ENCODE peak calls at places on chromosomes 5 and 9, in six cellular contexts. G is GM20000, B is OCI-LY7, K is type B pancreatic cell, D is tibial artery, M is RWPE1. P is an unnamed sample.

GRCh38 chr9:115035872-115036612 is 81.9 kb downstream of the TNC start:
- DNase-seq in G (peak), D (no peak), B (no peak), M (peak), K (no peak), P (no peak)

GRCh38 chr9:98888794-98889495 is 54.8 kb upstream of the COL15A1 start:
- DNase-seq in M (no peak), B (no peak), K (no peak), D (no peak), G (no peak), P (no peak)

GRCh38 chr5:163354685-163355084 is 82.7 kb upstream of the CCNG1 start:
- DNase-seq in G (peak), D (no peak), K (no peak), B (peak), M (no peak), P (no peak)

GRCh38 chr5:43007911-43008368 is 32.2 kb downstream of the ANXA2R start:
- DNase-seq in D (peak), K (peak), B (peak), G (peak), M (peak), P (peak)

GRCh38 chr9:37966443-37967271 is 62.7 kb upstream of the SLC25A51 start:
- DNase-seq in D (no peak), K (no peak), G (no peak), B (no peak), M (no peak), P (no peak)

GRCh38 chr9:15509931-15510788 is 610 bp downstream of the PSIP1 start:
- DNase-seq in M (peak), B (peak), D (peak), K (no peak), G (peak), P (no peak)

GRCh38 chr9:77707696-77708095 is 59.6 kb upstream of the GNA14 start:
- DNase-seq in K (no peak), B (no peak), M (peak), D (peak), G (no peak), P (no peak)

GRCh38 chr5:148663509-148663908 is 9.2 kb upstream of the HTR4 start:
- DNase-seq in G (no peak), K (no peak), M (no peak), B (no peak), D (no peak), P (no peak)

GRCh38 chr5:116492016-116492623 is 82.5 kb downstream of the SEMA6A start:
- DNase-seq in M (peak), B (peak), K (no peak), G (no peak), D (no peak), P (no peak)

GRCh38 chr5:134489227-134489944 is 36.1 kb upstream of the JADE2 start:
- DNase-seq in D (peak), B (no peak), G (no peak), M (no peak), K (no peak), P (no peak)

GRCh38 chr5:16994576-16994975 is 58.5 kb upstream of the MYO10 start:
- DNase-seq in D (no peak), G (no peak), B (no peak), M (no peak), K (no peak), P (no peak)

GRCh38 chr5:40386293-40386692 is 293.4 kb upstream of the PTGER4 start:
- DNase-seq in B (peak), G (peak), M (no peak), D (no peak), K (no peak), P (no peak)

GRCh38 chr5:66987126-66987525 is 209.5 kb downstream of the CD180 start:
- DNase-seq in K (no peak), G (no peak), B (no peak), D (no peak), M (no peak), P (no peak)

GRCh38 chr5:173954671-173955605 is 34.0 kb upstream of the C5orf47 start:
- DNase-seq in D (no peak), M (no peak), G (no peak), B (no peak), K (no peak), P (no peak)

GRCh38 chr9:133701321-133701980 is 36.7 kb downstream of the SARDH start:
- DNase-seq in G (no peak), B (peak), M (no peak), K (no peak), D (no peak), P (no peak)

GRCh38 chr5:148841519-148841918 is 15.1 kb downstream of the ADRB2 start:
- DNase-seq in K (no peak), D (no peak), M (no peak), G (no peak), B (no peak), P (no peak)

GRCh38 chr9:114433086-114433485 is 45.3 kb upstream of the AKNA start:
- DNase-seq in D (no peak), M (no peak), G (no peak), B (no peak), K (no peak), P (no peak)

GRCh38 chr9:134964271-134964670 is 46.6 kb upstream of the FCN1 start:
- DNase-seq in D (peak), B (no peak), K (peak), M (no peak), G (no peak), P (no peak)

GRCh38 chr5:68673451-68674180 is 420.2 kb upstream of the SLC30A5 start:
- DNase-seq in B (no peak), D (no peak), G (no peak), K (no peak), M (no peak), P (no peak)

GRCh38 chr5:58057324-58057723 is 402.6 kb downstream of the PLK2 start:
- DNase-seq in D (no peak), G (no peak), K (no peak), B (no peak), M (no peak), P (no peak)
- TF ChIP-seq CTCF in D (no peak), G (no peak), K (no peak), B (no peak), M (no peak), P (no peak)

GRCh38 chr5:110616009-110616408 is 110.5 kb downstream of the TMEM232 start:
- DNase-seq in D (no peak), M (no peak), K (no peak), B (no peak), G (no peak), P (no peak)

GRCh38 chr5:110611817-110612216 is 114.7 kb downstream of the TMEM232 start:
- DNase-seq in D (no peak), M (no peak), B (no peak), K (no peak), G (no peak), P (no peak)

GRCh38 chr5:110612778-110613396 is 113.6 kb downstream of the TMEM232 start:
- DNase-seq in D (no peak), K (no peak), B (no peak), G (no peak), M (no peak), P (no peak)
- TF ChIP-seq CTCF in D (no peak), K (no peak), B (no peak), G (no peak), M (no peak), P (no peak)

GRCh38 chr5:14407051-14407450 is 174.5 kb upstream of the OTULINL start:
- DNase-seq in K (no peak), B (no peak), G (no peak), D (no peak), M (no peak), P (no peak)

GRCh38 chr5:14405706-14406553 is 175.7 kb upstream of the OTULINL start:
- DNase-seq in D (no peak), G (no peak), M (no peak), B (no peak), K (no peak), P (no peak)

GRCh38 chr5:14406554-14406849 is 175.1 kb upstream of the OTULINL start:
- DNase-seq in M (peak), B (no peak), D (no peak), G (no peak), K (no peak), P (no peak)

GRCh38 chr5:14407746-14408175 is 173.8 kb upstream of the OTULINL start:
- DNase-seq in D (no peak), K (no peak), G (no peak), B (no peak), M (no peak), P (no peak)

DNA sequence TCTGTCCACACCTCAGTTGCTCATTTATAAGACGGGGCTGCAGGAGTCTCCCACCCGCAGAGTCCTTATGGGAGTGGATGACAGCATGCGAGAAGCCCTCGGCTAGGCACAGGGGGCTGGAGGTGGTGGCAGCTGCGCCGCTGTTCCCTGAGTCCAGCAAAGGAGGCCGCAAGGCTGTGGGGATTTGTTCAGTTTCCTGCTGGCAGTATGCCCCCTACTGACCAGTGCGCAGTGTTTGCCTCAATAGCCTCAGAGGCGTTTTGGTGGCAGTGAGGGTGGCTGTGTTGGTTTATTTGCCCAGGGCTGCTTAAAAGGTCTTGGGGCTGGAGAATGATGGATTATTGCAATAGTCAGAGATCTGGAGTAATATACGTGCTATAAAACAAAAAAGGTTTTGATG is 176.3 kb upstream of the OTULINL start:
- DNase-seq in G (no peak), M (no peak), B (no peak), K (no peak), D (no peak), P (no peak)
- TF ChIP-seq CTCF in G (no peak), M (no peak), B (peak), K (peak), D (no peak), P (no peak)

DNA sequence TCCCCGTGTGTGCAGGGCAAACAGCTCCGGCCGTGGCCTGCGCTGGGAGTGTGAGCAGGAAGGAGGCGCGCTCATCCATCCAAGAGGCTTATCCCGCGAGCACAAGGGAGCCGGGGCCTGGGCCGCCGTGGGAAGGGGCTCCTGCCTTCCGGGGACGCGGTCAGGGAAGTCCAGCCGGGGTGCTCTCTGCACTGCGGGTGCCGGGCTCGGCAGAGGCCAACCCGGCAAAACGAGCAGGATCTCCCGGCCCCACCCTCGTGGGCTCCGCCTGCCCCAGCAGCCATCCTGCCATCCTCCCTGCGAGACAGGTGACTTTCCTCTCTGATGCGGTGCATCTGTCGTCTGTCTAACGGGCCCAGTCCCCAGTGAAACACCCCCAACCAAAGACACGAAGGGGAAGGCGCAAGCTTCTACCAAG is 244.2 kb downstream of the AUH start:
- DNase-seq in B (no peak), M (no peak), G (no peak), K (no peak), D (peak), P (no peak)
- TF ChIP-seq CTCF in B (no peak), M (no peak), G (no peak), K (no peak), D (no peak), P (no peak)

GRCh38 chr9:95044731-95045508 is 272.6 kb downstream of the FANCC start:
- DNase-seq in G (no peak), D (peak), M (peak), K (no peak), B (no peak), P (no peak)
- TF ChIP-seq CTCF in G (no peak), D (peak), M (peak), K (peak), B (no peak), P (no peak)

GRCh38 chr9:90964101-90965020 is 162.7 kb downstream of the SYK start:
- DNase-seq in G (no peak), B (peak), D (peak), M (no peak), K (peak), P (no peak)
- TF ChIP-seq CTCF in G (no peak), B (peak), D (no peak), M (no peak), K (peak), P (no peak)

DNA sequence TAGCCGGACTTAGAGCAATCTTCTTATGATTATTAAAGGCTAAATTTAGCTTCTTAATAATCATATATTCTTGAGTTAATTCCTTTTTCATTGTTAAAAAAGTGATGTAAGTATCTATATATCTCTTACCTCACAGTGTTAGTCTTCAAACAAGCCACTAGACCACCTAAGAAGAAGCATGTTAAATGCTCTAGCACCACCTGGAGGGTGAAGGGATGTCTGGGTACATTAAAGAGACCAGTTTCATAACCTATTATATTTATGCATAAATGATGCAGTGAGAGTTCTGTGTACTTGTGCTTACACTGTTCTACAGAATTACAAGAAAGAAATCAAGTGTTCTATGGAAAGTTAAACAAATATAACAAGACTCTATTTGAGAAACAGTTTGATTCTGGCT is 55.9 kb upstream of the SLCO6A1 start:
- DNase-seq in G (no peak), B (peak), K (no peak), D (no peak), M (peak), P (no peak)
- TF ChIP-seq CTCF in G (no peak), B (peak), K (peak), D (no peak), M (no peak), P (no peak)

DNA sequence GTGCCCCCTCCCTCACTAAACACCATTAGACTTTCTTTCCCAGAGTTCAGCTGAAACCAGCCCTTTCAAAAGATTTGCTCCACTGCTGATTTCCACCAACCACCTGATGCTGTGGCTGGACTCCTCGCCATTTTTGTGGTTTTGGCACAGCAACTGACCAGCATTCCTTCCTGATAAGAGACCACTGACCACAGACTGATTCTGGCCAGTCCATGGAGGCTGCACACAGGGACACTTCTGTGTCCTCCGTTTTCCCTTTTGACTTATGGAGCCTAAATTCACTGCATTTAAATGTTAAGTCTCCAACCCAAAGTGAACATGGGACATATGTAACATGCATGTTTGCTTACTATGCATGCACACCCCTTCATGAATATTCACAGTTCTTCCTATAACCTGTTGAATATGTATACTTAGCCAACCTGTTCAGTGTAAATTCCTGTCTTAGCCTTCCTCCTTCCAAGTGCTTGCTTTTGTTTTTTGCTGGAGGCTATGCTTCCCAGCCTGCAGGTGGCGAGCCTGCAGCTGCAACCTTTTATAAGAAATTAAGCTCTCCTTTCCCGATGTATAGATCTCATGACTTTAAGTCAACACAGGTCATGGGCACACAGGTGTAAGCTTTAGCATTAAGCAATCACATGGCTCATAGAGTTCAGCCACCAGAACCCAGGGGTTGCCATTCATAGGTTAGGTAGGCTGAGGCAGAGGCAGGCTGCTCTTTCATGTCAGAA is 78.7 kb downstream of the ACTL7B start:
- DNase-seq in M (no peak), G (no peak), B (no peak), K (no peak), D (no peak), P (no peak)
- TF ChIP-seq CTCF in M (no peak), G (no peak), B (no peak), K (peak), D (no peak), P (no peak)

GRCh38 chr9:89738137-89738932 is 133.5 kb downstream of the GADD45G start:
- DNase-seq in B (no peak), G (no peak), D (no peak), K (no peak), M (no peak), P (no peak)
- TF ChIP-seq CTCF in B (peak), G (no peak), D (no peak), K (no peak), M (no peak), P (no peak)

P was measured in activated B cell treated with CpG ODN at 0.5 μM for 24 hours.